ENCODE peak calls at places on chromosomes 1 and 21, in six cellular contexts. One of them, this sample, is unnamed.
A peak's percentile ranks its signal among the peaks of the same experiment; 100 is the strongest.

GRCh38 chr1:182611787-182612186 is 7.6 kb upstream of the RGS16 start:
- DNase-seq in H9: peak; percentile 71
- DNase-seq in trophoblast cell: no peak
- DNase-seq in IMR-90: no peak
- DNase-seq in mesendoderm: peak; percentile 52
- DNase-seq in mesenchymal stem cell: no peak
- DNase-seq in this sample: peak; percentile 50

GRCh38 chr1:14549897-14550635 is 48.4 kb upstream of the KAZN start:
- DNase-seq in trophoblast cell: peak; percentile 10
- DNase-seq in mesendoderm: no peak
- DNase-seq in mesenchymal stem cell: no peak
- DNase-seq in IMR-90: no peak
- DNase-seq in H9: no peak
- DNase-seq in this sample: no peak

GRCh38 chr1:198465201-198466144 is 75.0 kb downstream of the ATP6V1G3 start:
- DNase-seq in mesenchymal stem cell: peak; percentile 50
- DNase-seq in mesendoderm: peak; percentile 56
- DNase-seq in H9: no peak
- DNase-seq in trophoblast cell: peak; percentile 86
- DNase-seq in IMR-90: peak; percentile 70
- DNase-seq in this sample: peak; percentile 35

GRCh38 chr21:33373451-33373850 is 29.8 kb upstream of the IFNGR2 start:
- DNase-seq in H9: no peak
- DNase-seq in trophoblast cell: no peak
- DNase-seq in mesenchymal stem cell: no peak
- DNase-seq in mesendoderm: peak; percentile 8
- DNase-seq in IMR-90: no peak
- DNase-seq in this sample: no peak

GRCh38 chr1:154306151-154306550 is 14.7 kb upstream of the AQP10 start:
- DNase-seq in mesendoderm: no peak
- DNase-seq in mesenchymal stem cell: peak; percentile 2
- DNase-seq in H9: no peak
- DNase-seq in IMR-90: peak; percentile 31
- DNase-seq in trophoblast cell: no peak
- DNase-seq in this sample: no peak

GRCh38 chr1:243438815-243439214 is 183.0 kb downstream of the SDCCAG8 start:
- DNase-seq in H9: no peak
- DNase-seq in mesenchymal stem cell: no peak
- DNase-seq in mesendoderm: no peak
- DNase-seq in trophoblast cell: no peak
- DNase-seq in IMR-90: peak; percentile 17
- DNase-seq in this sample: no peak

GRCh38 chr1:15952317-15953258 is 23.3 kb downstream of the ZBTB17 start:
- DNase-seq in trophoblast cell: peak; percentile 37
- DNase-seq in mesenchymal stem cell: peak; percentile 97
- DNase-seq in IMR-90: peak; percentile 99
- DNase-seq in H9: no peak
- DNase-seq in mesendoderm: no peak
- DNase-seq in this sample: no peak

GRCh38 chr1:240455228-240455821 is 156.6 kb downstream of the GREM2 start:
- DNase-seq in mesendoderm: peak; percentile 49
- DNase-seq in mesenchymal stem cell: peak; percentile 11
- DNase-seq in trophoblast cell: peak; percentile 40
- DNase-seq in IMR-90: peak; percentile 22
- DNase-seq in H9: no peak
- DNase-seq in this sample: no peak

GRCh38 chr1:93573940-93574469 is 107.6 kb downstream of the BCAR3 start:
- DNase-seq in IMR-90: no peak
- DNase-seq in trophoblast cell: no peak
- DNase-seq in mesenchymal stem cell: no peak
- DNase-seq in H9: no peak
- DNase-seq in mesendoderm: no peak
- DNase-seq in this sample: no peak

GRCh38 chr21:15212214-15212613 is 147.4 kb upstream of the NRIP1 start:
- DNase-seq in IMR-90: no peak
- DNase-seq in trophoblast cell: no peak
- DNase-seq in mesenchymal stem cell: no peak
- DNase-seq in H9: no peak
- DNase-seq in mesendoderm: no peak
- DNase-seq in this sample: no peak

GRCh38 chr1:24319962-24320361 is 805 bp downstream of the GRHL3 start:
- DNase-seq in IMR-90: no peak
- DNase-seq in mesendoderm: no peak
- DNase-seq in H9: no peak
- DNase-seq in trophoblast cell: no peak
- DNase-seq in mesenchymal stem cell: no peak
- DNase-seq in this sample: no peak

GRCh38 chr1:200965111-200965510 is 58.4 kb downstream of the KIF21B start:
- DNase-seq in trophoblast cell: no peak
- DNase-seq in IMR-90: no peak
- DNase-seq in H9: no peak
- DNase-seq in mesenchymal stem cell: no peak
- DNase-seq in mesendoderm: no peak
- DNase-seq in this sample: no peak

GRCh38 chr1:84771895-84772294 is 81.6 kb upstream of the SSX2IP start:
- DNase-seq in IMR-90: no peak
- DNase-seq in H9: no peak
- DNase-seq in mesenchymal stem cell: no peak
- DNase-seq in trophoblast cell: no peak
- DNase-seq in mesendoderm: no peak
- DNase-seq in this sample: no peak

GRCh38 chr1:40818264-40818961 is 34.8 kb downstream of the KCNQ4 start:
- DNase-seq in mesendoderm: peak; percentile 92
- DNase-seq in trophoblast cell: peak; percentile 46
- DNase-seq in mesenchymal stem cell: no peak
- DNase-seq in IMR-90: no peak
- DNase-seq in H9: peak; percentile 98
- DNase-seq in this sample: peak; percentile 77

GRCh38 chr1:170168263-170168662 is 22.5 kb downstream of the NTMT2 start:
- DNase-seq in mesenchymal stem cell: peak; percentile 53
- DNase-seq in IMR-90: peak; percentile 64
- DNase-seq in mesendoderm: no peak
- DNase-seq in H9: no peak
- DNase-seq in trophoblast cell: peak; percentile 18
- DNase-seq in this sample: no peak

GRCh38 chr1:32886012-32886827 is at the start of gene HPCA:
- DNase-seq in mesenchymal stem cell: peak; percentile 71
- DNase-seq in H9: peak; percentile 84
- DNase-seq in trophoblast cell: peak; percentile 68
- DNase-seq in IMR-90: peak; percentile 48
- DNase-seq in mesendoderm: peak; percentile 75
- DNase-seq in this sample: peak; percentile 88

GRCh38 chr1:41707793-41708192 is 210.9 kb downstream of the HIVEP3 start:
- DNase-seq in mesendoderm: no peak
- DNase-seq in IMR-90: no peak
- DNase-seq in H9: no peak
- DNase-seq in trophoblast cell: no peak
- DNase-seq in mesenchymal stem cell: no peak
- DNase-seq in this sample: no peak

GRCh38 chr1:98429851-98430496 is 231.5 kb upstream of the SNX7 start:
- DNase-seq in IMR-90: no peak
- DNase-seq in mesenchymal stem cell: no peak
- DNase-seq in H9: no peak
- DNase-seq in trophoblast cell: no peak
- DNase-seq in mesendoderm: no peak
- DNase-seq in this sample: no peak

GRCh38 chr1:113904292-113904673 is 316 bp downstream of the AP4B1 start:
- DNase-seq in mesendoderm: peak; percentile 89
- DNase-seq in trophoblast cell: no peak
- DNase-seq in IMR-90: no peak
- DNase-seq in mesenchymal stem cell: no peak
- DNase-seq in H9: peak; percentile 59
- DNase-seq in this sample: no peak

GRCh38 chr21:17987328-17987727 is 168.2 kb upstream of the C21orf91 start:
- DNase-seq in H9: no peak
- DNase-seq in mesenchymal stem cell: no peak
- DNase-seq in IMR-90: no peak
- DNase-seq in mesendoderm: no peak
- DNase-seq in trophoblast cell: no peak
- DNase-seq in this sample: no peak

GRCh38 chr1:110310300-110310699 is 28.9 kb upstream of the RBM15 start:
- DNase-seq in mesendoderm: no peak
- DNase-seq in mesenchymal stem cell: no peak
- DNase-seq in H9: no peak
- DNase-seq in IMR-90: no peak
- DNase-seq in trophoblast cell: no peak
- DNase-seq in this sample: no peak

GRCh38 chr1:198837276-198838021 is 198.6 kb downstream of the PTPRC start:
- DNase-seq in mesendoderm: no peak
- DNase-seq in mesenchymal stem cell: no peak
- DNase-seq in H9: no peak
- DNase-seq in trophoblast cell: no peak
- DNase-seq in IMR-90: no peak
- DNase-seq in this sample: no peak

GRCh38 chr1:25744140-25744581 is 55.8 kb upstream of the SELENON start:
- DNase-seq in mesendoderm: peak; percentile 85
- DNase-seq in IMR-90: peak; percentile 53
- DNase-seq in trophoblast cell: peak; percentile 48
- DNase-seq in mesenchymal stem cell: peak; percentile 56
- DNase-seq in H9: peak; percentile 74
- DNase-seq in this sample: no peak

GRCh38 chr1:116352349-116352813 is 20.7 kb upstream of the ATP1A1 start:
- DNase-seq in trophoblast cell: no peak
- DNase-seq in mesendoderm: no peak
- DNase-seq in H9: no peak
- DNase-seq in mesenchymal stem cell: no peak
- DNase-seq in IMR-90: no peak
- DNase-seq in this sample: no peak

GRCh38 chr1:1554926-1555915 is 14.8 kb upstream of the TMEM240 start:
- DNase-seq in H9: no peak
- DNase-seq in mesendoderm: peak; percentile 54
- DNase-seq in mesenchymal stem cell: peak; percentile 90
- DNase-seq in trophoblast cell: peak; percentile 43
- DNase-seq in IMR-90: peak; percentile 86
- DNase-seq in this sample: peak; percentile 57

GRCh38 chr1:39205781-39206464 is 1.4 kb downstream of the MACF1 start:
- DNase-seq in IMR-90: no peak
- DNase-seq in mesendoderm: no peak
- DNase-seq in mesenchymal stem cell: no peak
- DNase-seq in H9: no peak
- DNase-seq in trophoblast cell: no peak
- DNase-seq in this sample: no peak
- H3K9ac ChIP-seq in IMR-90: peak overlapping the region; percentile 95
- H3K9ac ChIP-seq in mesendoderm: no peak overlapping the region
- H3K9ac ChIP-seq in mesenchymal stem cell: peak overlapping the region; percentile 94
- H3K9ac ChIP-seq in H9: no peak overlapping the region
- H3K9ac ChIP-seq in trophoblast cell: no peak overlapping the region
- H3K9ac ChIP-seq in this sample: no peak overlapping the region

DNA sequence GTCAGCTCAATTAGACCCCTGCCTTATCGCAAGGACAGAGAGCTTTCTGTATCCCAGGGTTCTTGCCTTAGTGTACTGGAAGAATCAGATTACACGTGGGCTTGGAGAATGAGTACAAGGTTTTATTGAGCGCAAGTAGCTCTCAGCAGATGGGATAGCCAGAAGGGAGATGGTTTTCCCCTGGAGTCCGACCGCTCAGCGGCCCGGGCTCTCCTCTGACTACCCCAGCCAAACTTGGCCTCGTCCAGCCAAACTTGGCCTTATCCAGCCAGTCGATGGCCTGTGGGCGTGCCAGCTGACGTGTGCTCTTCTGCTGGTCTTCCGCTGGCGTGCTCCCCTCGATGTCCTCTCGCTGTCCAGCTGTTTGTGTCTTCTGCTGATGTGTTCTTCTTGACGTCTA is 136.9 kb downstream of the SYT14 start:
- DNase-seq in trophoblast cell: no peak
- DNase-seq in H9: no peak
- DNase-seq in mesenchymal stem cell: no peak
- DNase-seq in IMR-90: no peak
- DNase-seq in mesendoderm: no peak
- DNase-seq in this sample: no peak
- H2AK5ac ChIP-seq in trophoblast cell: no peak overlapping the region
- H2AK5ac ChIP-seq in H9: no peak overlapping the region
- H2AK5ac ChIP-seq in mesenchymal stem cell: no peak overlapping the region
- H2AK5ac ChIP-seq in IMR-90: no peak overlapping the region
- H2AK5ac ChIP-seq in mesendoderm: no peak overlapping the region
- H2AK5ac ChIP-seq in this sample: no peak overlapping the region

GRCh38 chr1:59314776-59315528 is 18.1 kb downstream of the FGGY start:
- DNase-seq in IMR-90: no peak
- DNase-seq in mesenchymal stem cell: no peak
- DNase-seq in mesendoderm: no peak
- DNase-seq in H9: no peak
- DNase-seq in trophoblast cell: no peak
- DNase-seq in this sample: no peak
- H3K9ac ChIP-seq in IMR-90: no peak overlapping the region
- H3K9ac ChIP-seq in mesenchymal stem cell: no peak overlapping the region
- H3K9ac ChIP-seq in mesendoderm: no peak overlapping the region
- H3K9ac ChIP-seq in H9: no peak overlapping the region
- H3K9ac ChIP-seq in trophoblast cell: no peak overlapping the region
- H3K9ac ChIP-seq in this sample: no peak overlapping the region

GRCh38 chr21:42664614-42665013 is 11.2 kb downstream of the PDE9A start:
- DNase-seq in H9: no peak
- DNase-seq in IMR-90: no peak
- DNase-seq in mesendoderm: no peak
- DNase-seq in trophoblast cell: no peak
- DNase-seq in mesenchymal stem cell: no peak
- DNase-seq in this sample: no peak

GRCh38 chr21:42665484-42665883 is 12.1 kb downstream of the PDE9A start:
- DNase-seq in H9: no peak
- DNase-seq in mesendoderm: no peak
- DNase-seq in IMR-90: no peak
- DNase-seq in trophoblast cell: no peak
- DNase-seq in mesenchymal stem cell: no peak
- DNase-seq in this sample: no peak

GRCh38 chr21:42666918-42667317 is 13.5 kb downstream of the PDE9A start:
- DNase-seq in H9: no peak
- DNase-seq in IMR-90: no peak
- DNase-seq in trophoblast cell: no peak
- DNase-seq in mesendoderm: no peak
- DNase-seq in mesenchymal stem cell: no peak
- DNase-seq in this sample: no peak

GRCh38 chr21:42665026-42665425 is 11.6 kb downstream of the PDE9A start:
- DNase-seq in H9: no peak
- DNase-seq in IMR-90: no peak
- DNase-seq in mesenchymal stem cell: no peak
- DNase-seq in mesendoderm: no peak
- DNase-seq in trophoblast cell: no peak
- DNase-seq in this sample: no peak

DNA sequence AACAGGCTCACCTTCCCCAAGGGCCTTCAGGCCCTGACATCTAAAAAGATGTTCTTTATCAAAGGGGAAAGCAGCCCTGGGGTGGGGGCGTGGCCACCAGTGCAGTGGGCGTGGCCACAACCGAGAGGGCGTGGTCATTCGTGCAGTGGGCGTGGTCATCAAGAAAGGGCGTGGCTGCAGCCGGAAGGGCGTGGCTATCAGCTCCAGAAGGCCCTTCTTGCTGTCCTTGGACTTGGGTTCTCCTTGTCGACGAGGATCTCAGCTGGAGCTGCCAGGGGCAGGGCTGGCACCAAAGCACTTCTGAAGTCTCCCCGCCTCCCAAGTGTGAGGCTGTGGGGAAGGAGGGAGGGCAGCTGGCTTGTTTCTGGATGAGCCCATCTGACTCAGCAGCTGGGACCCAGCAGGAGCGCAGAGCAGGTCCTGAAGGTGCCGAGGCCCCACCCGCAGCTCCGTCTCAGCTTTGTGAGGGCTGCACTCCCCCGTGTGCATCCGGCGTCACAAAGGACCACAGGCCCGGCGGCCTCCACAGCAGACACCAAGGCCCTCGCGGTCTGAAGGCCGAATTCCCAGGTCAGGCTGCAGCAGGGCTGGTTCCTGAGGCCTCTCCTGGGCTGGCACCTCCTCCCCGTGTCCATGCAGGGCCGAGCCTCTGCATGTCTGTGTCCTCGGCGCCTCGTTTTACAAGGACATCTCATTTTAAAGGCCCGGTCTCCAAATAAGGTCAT is 12.8 kb downstream of the PDE9A start:
- DNase-seq in H9: peak; percentile 55
- DNase-seq in IMR-90: no peak
- DNase-seq in mesendoderm: peak; percentile 39
- DNase-seq in trophoblast cell: peak; percentile 17
- DNase-seq in mesenchymal stem cell: no peak
- DNase-seq in this sample: no peak
- H2AK5ac ChIP-seq in H9: no peak overlapping the region
- H2AK5ac ChIP-seq in IMR-90: no peak overlapping the region
- H2AK5ac ChIP-seq in mesendoderm: no peak overlapping the region
- H2AK5ac ChIP-seq in trophoblast cell: no peak overlapping the region
- H2AK5ac ChIP-seq in mesenchymal stem cell: no peak overlapping the region
- H2AK5ac ChIP-seq in this sample: peak overlapping the region; percentile 91